ENCODE peak calls at places on chromosomes 6 and 20, in nine cellular contexts. P is sigmoid colon, A is astrocyte of the spinal cord, R is choroid plexus epithelial cell, M is IMR-90, F is foreskin fibroblast, Y is epithelial cell of esophagus, N is HCT116, C is cardiac fibroblast. D is an unnamed sample.

GRCh38 chr6:119285908-119286625 is 63.5 kb downstream of the MAN1A1 start:
- DNase-seq in P (no peak), A (no peak), R (no peak), M (peak; percentile 22), F (peak; percentile 19), Y (no peak), N (no peak), C (peak; percentile 44), D (no peak)

GRCh38 chr20:17747431-17747846 is 47.7 kb downstream of the BANF2 start:
- DNase-seq in P (no peak), A (peak; percentile 89), R (peak; percentile 88), M (peak; percentile 94), F (peak; percentile 93), Y (peak; percentile 85), N (peak; percentile 29), C (peak; percentile 93), D (no peak)

GRCh38 chr6:116500969-116501433 is 10.4 kb upstream of the CALHM5 start:
- DNase-seq in P (no peak), A (no peak), R (peak; percentile 45), M (peak; percentile 36), F (peak; percentile 27), Y (peak; percentile 84), N (no peak), C (peak; percentile 17), D (no peak)

GRCh38 chr20:36969478-36970186 is 18.1 kb upstream of the SAMHD1 start:
- DNase-seq in P (no peak), A (no peak), R (peak; percentile 10), M (no peak), F (no peak), Y (no peak), N (no peak), C (no peak), D (no peak)

GRCh38 chr6:56840467-56841371 is 114.2 kb upstream of the BEND6 start:
- DNase-seq in P (no peak), A (peak; percentile 80), R (peak; percentile 66), M (peak; percentile 83), F (peak; percentile 76), Y (peak; percentile 78), N (no peak), C (peak; percentile 87), D (no peak)

GRCh38 chr20:11136691-11137090 is 462.9 kb upstream of the JAG1 start:
- DNase-seq in P (no peak), A (no peak), R (no peak), M (no peak), F (no peak), Y (no peak), N (no peak), C (no peak), D (no peak)

GRCh38 chr6:4909063-4909645 is 94.7 kb downstream of the RPP40 start:
- DNase-seq in P (no peak), A (no peak), R (no peak), M (no peak), F (no peak), Y (no peak), N (no peak), C (no peak), D (no peak)

GRCh38 chr6:105882071-105882803 is 203.9 kb upstream of the PRDM1 start:
- DNase-seq in P (no peak), A (no peak), R (peak; percentile 57), M (peak; percentile 66), F (peak; percentile 29), Y (no peak), N (no peak), C (no peak), D (no peak)

GRCh38 chr6:39731565-39731964 is 6.4 kb upstream of the KIF6 start:
- DNase-seq in P (no peak), A (no peak), R (peak; percentile 41), M (no peak), F (peak; percentile 4), Y (no peak), N (no peak), C (no peak), D (no peak)

GRCh38 chr20:10761786-10762185 is 88.0 kb upstream of the JAG1 start:
- DNase-seq in P (no peak), A (peak; percentile 86), R (peak; percentile 94), M (peak; percentile 58), F (no peak), Y (peak; percentile 67), N (no peak), C (peak; percentile 92), D (no peak)

DNA sequence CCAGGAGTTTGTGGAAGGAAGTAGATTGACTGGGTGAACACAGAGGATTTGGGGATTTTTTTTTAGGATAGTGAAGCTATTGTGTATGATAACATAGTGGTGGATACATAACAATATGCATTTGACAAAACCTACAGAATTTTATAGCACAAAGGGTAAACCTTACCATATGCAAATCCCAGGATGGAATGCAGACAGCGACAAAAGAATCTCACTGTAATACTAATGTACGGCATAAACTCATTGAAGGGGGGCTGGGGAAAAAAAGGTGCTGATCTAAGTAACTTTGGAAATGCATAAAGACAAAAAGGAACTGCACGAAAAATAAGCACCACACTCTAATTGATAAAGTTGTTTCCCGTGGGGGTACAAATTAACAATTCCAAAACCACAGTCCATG is 15.2 kb upstream of the PLAGL1 start:
- DNase-seq in P (no peak), A (no peak), R (no peak), M (no peak), F (no peak), Y (no peak), N (no peak), C (no peak), D (no peak)
- TF ChIP-seq CTCF in P (no peak), A (no peak), R (no peak), M (no peak), F (no peak), Y (no peak), N (no peak), C (no peak), D (no peak)

GRCh38 chr6:626236-626635 is 30.7 kb downstream of the HUS1B start:
- DNase-seq in P (no peak), A (peak; percentile 45), R (peak; percentile 50), M (peak; percentile 82), F (peak; percentile 20), Y (no peak), N (no peak), C (peak; percentile 4), D (no peak)

GRCh38 chr6:628772-629171 is 28.1 kb downstream of the HUS1B start:
- DNase-seq in P (no peak), A (no peak), R (no peak), M (no peak), F (no peak), Y (no peak), N (no peak), C (no peak), D (no peak)

GRCh38 chr6:622462-622861 is 34.4 kb downstream of the HUS1B start:
- DNase-seq in P (no peak), A (no peak), R (peak; percentile 39), M (no peak), F (peak; percentile 49), Y (no peak), N (no peak), C (no peak), D (no peak)

GRCh38 chr6:621916-622315 is 35.0 kb downstream of the HUS1B start:
- DNase-seq in P (no peak), A (no peak), R (peak; percentile 23), M (no peak), F (peak; percentile 36), Y (no peak), N (no peak), C (no peak), D (no peak)

DNA sequence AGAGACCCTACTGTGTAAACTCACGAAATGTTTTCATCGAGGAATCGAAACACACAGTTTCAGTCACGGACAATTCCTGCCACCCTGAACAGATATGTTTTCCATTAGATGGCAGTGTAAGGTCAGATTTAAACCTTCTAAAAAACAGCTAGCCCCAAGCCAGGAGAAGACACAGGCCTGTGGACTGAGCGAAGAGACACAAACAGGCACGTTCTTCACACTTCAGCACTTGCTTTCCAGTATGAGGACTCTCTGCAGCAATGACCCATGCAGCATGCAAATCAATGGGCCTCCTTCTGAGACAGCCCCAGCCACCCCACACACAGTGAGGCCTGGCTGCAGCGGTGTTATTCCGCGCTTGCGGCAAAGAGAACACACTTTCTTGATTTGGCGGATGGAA is 31.9 kb downstream of the HUS1B start:
- DNase-seq in P (peak; percentile 69), A (peak; percentile 40), R (peak; percentile 70), M (peak; percentile 51), F (peak; percentile 65), Y (no peak), N (no peak), C (peak; percentile 22), D (no peak)
- TF ChIP-seq CTCF in P (peak; percentile 11), A (peak; percentile 31), R (peak; percentile 52), M (peak; percentile 43), F (peak; percentile 25), Y (no peak), N (no peak), C (no peak), D (no peak)

DNA sequence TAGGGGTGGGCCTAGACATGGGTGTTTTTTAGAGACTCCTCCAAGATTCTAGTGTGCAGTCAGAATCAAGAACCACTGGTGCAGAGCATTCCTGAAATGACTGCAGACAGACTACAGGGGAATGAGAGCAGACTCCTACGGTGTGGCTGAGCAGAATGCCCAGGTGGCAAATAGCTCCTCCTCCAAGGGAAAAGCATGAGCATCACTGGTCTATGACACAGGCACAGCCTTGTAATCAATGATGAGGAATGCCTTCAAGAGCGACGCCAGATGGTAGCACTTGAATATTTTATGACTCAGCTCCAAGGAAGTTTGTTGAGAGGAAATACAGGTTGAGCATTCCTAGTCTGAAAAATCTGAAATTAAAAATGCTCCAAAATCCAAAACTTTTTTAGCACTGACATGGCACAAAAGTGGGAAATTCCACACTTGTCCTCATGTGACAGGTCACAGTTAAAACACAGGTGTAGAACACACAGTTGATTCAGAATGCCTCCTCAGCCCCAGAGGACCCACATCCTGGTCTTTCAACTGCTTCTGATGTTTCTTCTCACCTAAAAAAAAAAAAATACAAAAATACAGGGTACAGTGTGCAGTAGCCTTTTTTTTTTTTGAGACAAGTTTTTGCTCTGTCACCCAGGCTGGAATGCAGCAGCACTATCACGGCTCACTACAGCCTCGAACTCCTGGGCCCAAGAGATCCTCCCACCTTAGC is 10.5 kb upstream of the FAM8A1 start:
- DNase-seq in P (no peak), A (peak; percentile 79), R (peak; percentile 88), M (peak; percentile 95), F (peak; percentile 87), Y (peak; percentile 96), N (peak; percentile 91), C (peak; percentile 91), D (no peak)
- TF ChIP-seq CTCF in P (no peak), A (no peak), R (peak; percentile 36), M (peak; percentile 12), F (no peak), Y (peak; percentile 30), N (peak; percentile 59), C (no peak), D (no peak)

GRCh38 chr6:109503327-109504224 is 20.6 kb upstream of the ZBTB24 start:
- DNase-seq in P (no peak), A (no peak), R (no peak), M (no peak), F (peak; percentile 82), Y (no peak), N (no peak), C (no peak), D (no peak)
- TF ChIP-seq CTCF in P (no peak), A (no peak), R (no peak), M (no peak), F (no peak), Y (no peak), N (no peak), C (no peak), D (no peak)